ENCODE peak calls at places on chromosomes 12 and 14, in six cellular contexts. N is Caco-2, F is ascending aorta, U is adipocyte, J is mucosa of descending colon, P is fibroblast of lung. Z is an unnamed sample.

GRCh38 chr12:130831246-130831645 is 7.8 kb downstream of the STX2 start:
- DNase-seq in N (no peak), F (no peak), U (no peak), J (no peak), P (no peak), Z (no peak)

GRCh38 chr14:72907327-72907826 is 13.5 kb upstream of the DPF3 start:
- DNase-seq in N (no peak), F (no peak), U (no peak), J (peak), P (peak), Z (no peak)

GRCh38 chr12:51823875-51824565 is 24.5 kb downstream of the FIGNL2 start:
- DNase-seq in N (peak), F (no peak), U (peak), J (no peak), P (peak), Z (peak)

GRCh38 chr12:63862187-63863107 is 17.9 kb downstream of the SRGAP1 start:
- DNase-seq in N (peak), F (no peak), U (no peak), J (peak), P (peak), Z (no peak)

GRCh38 chr14:99910337-99911268 is 117.4 kb downstream of the EML1 start:
- DNase-seq in N (peak), F (no peak), U (peak), J (no peak), P (peak), Z (peak)

GRCh38 chr12:63919758-63920157 is 75.3 kb downstream of the SRGAP1 start:
- DNase-seq in N (no peak), F (no peak), U (peak), J (no peak), P (no peak), Z (peak)

GRCh38 chr12:107079172-107080011 is 14.0 kb downstream of the CRY1 start:
- DNase-seq in N (peak), F (no peak), U (peak), J (no peak), P (peak), Z (peak)

GRCh38 chr12:58787021-58787760 is 133.1 kb downstream of the LRIG3 start:
- DNase-seq in N (no peak), F (no peak), U (no peak), J (no peak), P (no peak), Z (no peak)

GRCh38 chr14:63654346-63654745 is 12.7 kb upstream of the WDR89 start:
- DNase-seq in N (no peak), F (no peak), U (peak), J (no peak), P (peak), Z (no peak)

GRCh38 chr14:38098074-38098846 is 109.4 kb upstream of the SSTR1 start:
- DNase-seq in N (no peak), F (no peak), U (peak), J (no peak), P (peak), Z (peak)

GRCh38 chr14:52299692-52300278 is 14.3 kb upstream of the PTGER2 start:
- DNase-seq in N (peak), F (no peak), U (peak), J (no peak), P (peak), Z (peak)

GRCh38 chr12:76313289-76313688 is 34.9 kb downstream of the BBS10 start:
- DNase-seq in N (no peak), F (no peak), U (no peak), J (no peak), P (no peak), Z (no peak)

GRCh38 chr12:4736048-4736447 is 15.8 kb downstream of the GALNT8 start:
- DNase-seq in N (no peak), F (no peak), U (no peak), J (no peak), P (no peak), Z (peak)

GRCh38 chr12:19234171-19234704 is 104.7 kb downstream of the PLEKHA5 start:
- DNase-seq in N (no peak), F (no peak), U (peak), J (no peak), P (peak), Z (peak)

GRCh38 chr14:26163761-26164160 is 434.1 kb downstream of the NOVA1 start:
- DNase-seq in N (peak), F (no peak), U (peak), J (no peak), P (peak), Z (peak)

GRCh38 chr12:111826316-111826715 is 15.7 kb upstream of the MAPKAPK5 start:
- DNase-seq in N (no peak), F (no peak), U (peak), J (no peak), P (no peak), Z (no peak)

GRCh38 chr12:121451931-121452330 is 52.0 kb downstream of the RNF34 start:
- DNase-seq in N (no peak), F (no peak), U (peak), J (no peak), P (no peak), Z (no peak)

DNA sequence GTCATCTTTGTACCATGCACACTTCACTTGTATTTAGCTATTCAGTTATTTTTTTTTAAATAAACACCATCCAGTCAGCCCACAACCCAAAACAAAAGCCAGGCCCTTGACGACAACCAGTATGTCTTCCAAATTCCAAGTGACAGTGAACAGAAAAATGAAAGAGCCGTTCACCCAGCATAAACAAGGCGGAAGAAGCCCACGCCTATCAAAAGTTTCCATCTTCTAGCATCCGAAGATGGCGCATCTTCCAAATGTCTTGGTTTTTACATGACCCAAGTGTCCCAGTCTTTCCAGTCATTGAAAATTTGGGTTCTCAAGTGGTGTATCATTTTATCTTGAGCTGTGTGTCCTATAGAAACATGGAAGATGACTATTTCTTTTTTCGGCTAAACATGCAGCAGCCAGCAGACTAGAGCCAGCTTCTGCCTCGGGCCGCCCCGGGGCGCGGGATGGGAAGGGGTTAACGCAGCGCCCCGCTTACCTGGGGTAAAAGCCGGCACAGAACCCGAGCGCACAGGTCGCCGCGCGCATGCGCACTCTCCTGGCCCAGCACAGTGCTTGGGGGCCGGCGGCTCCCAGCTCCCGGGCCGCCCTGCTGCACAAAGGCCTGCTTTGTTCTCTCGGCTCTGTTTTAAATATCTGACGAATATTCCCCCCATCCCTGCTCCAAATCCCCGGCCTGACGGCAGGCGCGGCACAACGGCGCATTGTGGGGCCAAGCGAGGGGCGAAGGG is 164.8 kb downstream of the ZFP36L1 start:
- DNase-seq in N (peak), F (no peak), U (no peak), J (peak), P (peak), Z (no peak)
- H3K4me3 ChIP-seq in N (peak), F (peak), U (no peak), J (no peak), P (no peak), Z (no peak)

GRCh38 chr12:94033112-94033511 is 115.3 kb upstream of the PLXNC1 start:
- DNase-seq in N (no peak), F (no peak), U (no peak), J (no peak), P (no peak), Z (no peak)
- H3K4me3 ChIP-seq in N (no peak), F (no peak), U (no peak), J (no peak), P (no peak), Z (no peak)

DNA sequence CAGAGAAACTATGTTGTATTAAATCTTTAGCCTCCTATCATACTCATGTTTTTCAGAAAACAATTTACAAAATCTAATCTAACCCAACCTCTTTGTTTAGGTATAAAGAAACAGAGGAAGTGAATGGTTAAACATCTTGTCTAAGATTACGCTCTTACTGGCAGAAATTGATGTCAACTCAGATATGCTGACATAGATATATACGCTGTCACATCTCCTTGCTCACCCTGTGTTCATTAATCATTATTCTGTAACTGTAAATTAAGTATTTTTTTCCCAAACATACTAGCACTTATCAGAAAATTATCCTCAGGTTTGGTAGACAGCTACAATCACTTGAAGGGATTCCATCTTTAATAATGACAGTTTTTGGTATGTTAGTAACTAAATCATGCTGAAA is 1127.6 kb upstream of the SEL1L start:
- DNase-seq in N (no peak), F (no peak), U (no peak), J (no peak), P (no peak), Z (no peak)
- H3K4me3 ChIP-seq in N (no peak), F (no peak), U (no peak), J (no peak), P (no peak), Z (no peak)

DNA sequence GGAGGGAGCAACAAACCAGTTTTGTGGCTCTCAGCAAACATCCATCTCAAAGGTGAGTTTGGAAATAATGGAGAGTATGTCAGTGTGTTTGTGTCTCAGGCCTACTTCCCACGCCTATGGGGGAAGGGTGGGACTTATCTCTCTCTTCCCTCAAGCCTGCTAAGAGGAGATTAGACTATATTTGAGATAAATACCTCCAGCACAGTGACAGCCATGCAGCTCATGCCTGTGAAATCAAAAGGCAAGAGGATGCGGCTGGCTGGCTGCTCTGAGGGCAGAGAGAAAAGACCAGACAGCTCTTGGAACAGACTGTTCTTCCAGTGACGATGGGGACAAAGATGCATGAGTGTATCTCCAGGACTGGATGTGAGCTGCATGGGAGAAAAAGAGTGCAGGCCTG is 14.7 kb upstream of the POC1B start:
- DNase-seq in N (peak), F (no peak), U (no peak), J (no peak), P (no peak), Z (no peak)
- H3K4me3 ChIP-seq in N (no peak), F (no peak), U (no peak), J (no peak), P (no peak), Z (no peak)

GRCh38 chr14:65291561-65291960 is 121.0 kb upstream of the FUT8 start:
- DNase-seq in N (no peak), F (no peak), U (no peak), J (no peak), P (no peak), Z (no peak)

GRCh38 chr14:65286443-65286842 is 126.1 kb upstream of the FUT8 start:
- DNase-seq in N (peak), F (no peak), U (no peak), J (no peak), P (no peak), Z (no peak)

GRCh38 chr14:65282909-65283253 is 129.6 kb upstream of the FUT8 start:
- DNase-seq in N (no peak), F (no peak), U (no peak), J (no peak), P (no peak), Z (no peak)

GRCh38 chr14:65290830-65291229 is 121.7 kb upstream of the FUT8 start:
- DNase-seq in N (no peak), F (no peak), U (peak), J (no peak), P (peak), Z (peak)

GRCh38 chr14:65287264-65288131 is 125.0 kb upstream of the FUT8 start:
- DNase-seq in N (no peak), F (no peak), U (no peak), J (peak), P (peak), Z (no peak)
- H3K4me3 ChIP-seq in N (no peak), F (no peak), U (no peak), J (no peak), P (no peak), Z (no peak)

GRCh38 chr14:70080081-70080480 is 108.7 kb downstream of the SLC8A3 start:
- DNase-seq in N (no peak), F (no peak), U (no peak), J (no peak), P (no peak), Z (no peak)
- H3K4me3 ChIP-seq in N (no peak), F (no peak), U (no peak), J (no peak), P (no peak), Z (no peak)

GRCh38 chr14:49977126-49977841 is 84.4 kb downstream of the ARF6 start:
- DNase-seq in N (no peak), F (no peak), U (no peak), J (no peak), P (no peak), Z (no peak)
- H3K4me3 ChIP-seq in N (no peak), F (no peak), U (no peak), J (no peak), P (no peak), Z (no peak)